ENCODE peak calls at places on chromosomes 4 and X, in seven cellular contexts. I is foreskin fibroblast, Y is GM18507, Q is OCI-LY7, V is anterior cingulate cortex, D is NCI-H345, M is fibroblast of mammary gland. S is an unnamed sample.

GRCh38 chrX:63250253-63250868 is 100.8 kb downstream of the SPIN4 start:
- DNase-seq in I (peak; percentile 45), Y (no peak), Q (peak; percentile 64), V (no peak), D (no peak), M (peak; percentile 86), S (peak; percentile 65)

GRCh38 chrX:66760648-66761047 is 121.8 kb upstream of the EDA2R start:
- DNase-seq in I (no peak), Y (no peak), Q (peak; percentile 1), V (no peak), D (no peak), M (peak; percentile 1), S (no peak)

GRCh38 chr4:140252144-140252741 is 98.3 kb upstream of the MAML3 start:
- DNase-seq in I (no peak), Y (no peak), Q (peak; percentile 14), V (no peak), D (peak; percentile 30), M (no peak), S (no peak)

GRCh38 chrX:134738986-134739744 is 80.9 kb upstream of the PLAC1 start:
- DNase-seq in I (no peak), Y (no peak), Q (no peak), V (no peak), D (no peak), M (no peak), S (no peak)

GRCh38 chr4:43816107-43816506 is 632.5 kb downstream of the KCTD8 start:
- DNase-seq in I (no peak), Y (no peak), Q (no peak), V (no peak), D (no peak), M (no peak), S (no peak)

GRCh38 chrX:119669424-119670037 is 23.4 kb downstream of the SEPTIN6 start:
- DNase-seq in I (no peak), Y (no peak), Q (no peak), V (no peak), D (no peak), M (peak; percentile 71), S (no peak)

GRCh38 chr4:153900426-153900825 is 111.5 kb upstream of the SFRP2 start:
- DNase-seq in I (no peak), Y (no peak), Q (no peak), V (no peak), D (no peak), M (no peak), S (no peak)

GRCh38 chrX:133350751-133351150 is 64.5 kb downstream of the GPC4 start:
- DNase-seq in I (no peak), Y (no peak), Q (no peak), V (no peak), D (no peak), M (peak; percentile 38), S (peak; percentile 8)

GRCh38 chr4:176814770-176815169 is 22.0 kb upstream of the VEGFC start:
- DNase-seq in I (peak; percentile 49), Y (no peak), Q (no peak), V (no peak), D (no peak), M (peak; percentile 37), S (no peak)